ENCODE peak calls at places on chromosomes 7 and 10, in six cellular contexts. J is activated CD4-positive, alpha-beta T cell treated with anti-CD3 and anti-CD28 coated beads, Interleukin-2, amount 50 U/mL, for 1 hour; M is H7; C is stimulated activated CD4-positive, alpha-beta T cell treated with anti-CD3 and anti-CD28 coated beads, TNF-alpha, amount 100 ng/mL, for 24 hours; Z is GM03348; W is activated CD8-positive, alpha-beta T cell treated with anti-CD3 and anti-CD28 coated beads for 36 hours. I is an unnamed sample.

GRCh38 chr10:56123247-56123646 is 237.8 kb downstream of the ZWINT start:
- DNase-seq in W (no peak), J (no peak), C (no peak), Z (no peak), M (no peak), I (no peak)

GRCh38 chr7:22173884-22174573 is 182.9 kb downstream of the RAPGEF5 start:
- DNase-seq in C (no peak), Z (no peak), M (no peak), W (peak; percentile 62), J (no peak), I (no peak)

GRCh38 chr10:24866615-24867583 is 85.5 kb downstream of the PRTFDC1 start:
- DNase-seq in J (no peak), Z (peak; percentile 55), W (no peak), C (no peak), M (no peak), I (no peak)

GRCh38 chr10:68175954-68176353 is 56.0 kb downstream of the ATOH7 start:
- DNase-seq in Z (no peak), W (no peak), M (no peak), J (no peak), C (no peak), I (no peak)

GRCh38 chr7:134502463-134502862 is 24.9 kb upstream of the AKR1B10 start:
- DNase-seq in C (no peak), W (no peak), J (no peak), M (no peak), Z (peak; percentile 35), I (no peak)

GRCh38 chr7:4745971-4746919 is 29.2 kb upstream of the AP5Z1 start:
- DNase-seq in M (no peak), Z (peak; percentile 63), J (peak; percentile 34), C (no peak), W (peak; percentile 57), I (no peak)

GRCh38 chr7:45972629-45973312 is 51.7 kb upstream of the IGFBP3 start:
- DNase-seq in M (peak; percentile 14), J (no peak), C (no peak), Z (no peak), W (no peak), I (no peak)

GRCh38 chr10:25631471-25631870 is 302.6 kb upstream of the MYO3A start:
- DNase-seq in M (no peak), Z (no peak), W (no peak), J (no peak), C (no peak), I (no peak)

GRCh38 chr7:47937711-47938573 is 10.3 kb downstream of the PKD1L1 start:
- DNase-seq in M (no peak), W (no peak), J (no peak), C (no peak), Z (no peak), I (no peak)

GRCh38 chr7:118029881-118030422 is 154.0 kb upstream of the LSM8 start:
- DNase-seq in W (no peak), J (no peak), M (no peak), C (no peak), Z (no peak), I (no peak)

GRCh38 chr7:47581821-47582747 is at the start of gene TNS3:
- DNase-seq in Z (peak; percentile 87), J (no peak), C (no peak), M (peak; percentile 93), W (no peak), I (peak; percentile 81)

GRCh38 chr7:158009886-158010285 is 577.7 kb downstream of the PTPRN2 start:
- DNase-seq in Z (no peak), J (no peak), M (no peak), W (no peak), C (no peak), I (no peak)

GRCh38 chr7:11373546-11374142 is 400.0 kb downstream of the PHF14 start:
- DNase-seq in J (no peak), C (no peak), W (no peak), M (no peak), Z (peak; percentile 5), I (peak; percentile 37)

I was measured in neural progenitor cell.